ENCODE peak calls at places on chromosomes 7 and 10, in seven cellular contexts. Z is A549; L is activated CD8-positive, alpha-beta memory T cell treated with anti-CD3 and anti-CD28 coated beads, Interleukin-2, amount 10 ng/mL, durations not matched to agents 7 days and 5 days; O is stimulated activated CD4-positive, alpha-beta T cell treated with anti-CD3 and anti-CD28 coated beads, Interleukin-2, amount 100 ng/mL, for 24 hours; P is cardiac muscle cell; Q is NCI-H1694 treated with DMSO at 0.1 percent for 48 hours; M is foreskin fibroblast. N is an unnamed sample.

GRCh38 chr7:69868921-69869320 is 270.6 kb downstream of the AUTS2 start:
- DNase-seq in Z (no peak), L (no peak), O (no peak), P (peak), Q (no peak), M (no peak), N (no peak)

GRCh38 chr10:84076540-84077195 is 62.6 kb upstream of the GHITM start:
- DNase-seq in Z (no peak), L (no peak), O (no peak), P (peak), Q (no peak), M (peak), N (no peak)

GRCh38 chr7:72444023-72444776 is 32.1 kb upstream of the CALN1 start:
- DNase-seq in Z (no peak), L (no peak), O (no peak), P (no peak), Q (no peak), M (no peak), N (no peak)

GRCh38 chr10:68462536-68462935 is 9.2 kb downstream of the DNA2 start:
- DNase-seq in Z (no peak), L (no peak), O (no peak), P (no peak), Q (no peak), M (no peak), N (no peak)

GRCh38 chr10:3452234-3452633 is 279.7 kb upstream of the PITRM1 start:
- DNase-seq in Z (no peak), L (no peak), O (no peak), P (peak), Q (no peak), M (peak), N (no peak)

GRCh38 chr10:4067552-4068254 is 282.7 kb upstream of the KLF6 start:
- DNase-seq in Z (no peak), L (peak), O (peak), P (peak), Q (no peak), M (peak), N (peak)

GRCh38 chr10:14502451-14502850 is 171.7 kb upstream of the FRMD4A start:
- DNase-seq in Z (no peak), L (no peak), O (no peak), P (no peak), Q (no peak), M (peak), N (no peak)

GRCh38 chr10:13784067-13784466 is 197.3 kb downstream of the PRPF18 start:
- DNase-seq in Z (no peak), L (no peak), O (no peak), P (no peak), Q (no peak), M (peak), N (peak)

GRCh38 chr10:90856261-90856660 is 1.6 kb downstream of the HTR7 start:
- DNase-seq in Z (no peak), L (no peak), O (no peak), P (peak), Q (no peak), M (peak), N (no peak)